ENCODE peak calls at places on chromosomes 7 and 10, in ten cellular contexts. G is GM20000; M is fibroblast of the conjunctiva; J is activated effector memory CD4-positive, alpha-beta T cell treated with anti-CD3 and anti-CD28 coated beads, Interleukin-2, amount 50 U/mL, for 16 hours; E is stimulated activated CD4-positive, alpha-beta T cell treated with anti-CD3 and anti-CD28 coated beads, Interleukin-12 subunit alpha, Interleukin-12 subunit beta, amount 100 ng/mL, for 48 hours; F is stimulated activated CD8-positive, alpha-beta memory T cell treated with anti-CD3 and anti-CD28 coated beads, Interleukin-7, amount 100 ng/mL, for 1 hour; N is neural crest cell; A is left ventricle myocardium superior; I is HEK293T; Y is mucosa of gallbladder. O is an unnamed sample.

GRCh38 chr10:12980080-12980656 is 21.3 kb downstream of the CCDC3 start:
- DNase-seq in G (no peak), M (no peak), J (no peak), E (no peak), F (no peak), N (no peak), A (no peak), I (no peak), Y (no peak), O (no peak)

GRCh38 chr10:17859492-17860156 is 50.5 kb downstream of the MRC1 start:
- DNase-seq in G (no peak), M (no peak), J (no peak), E (no peak), F (no peak), N (no peak), A (no peak), I (no peak), Y (no peak), O (no peak)

GRCh38 chr10:77421576-77421975 is 216.0 kb downstream of the KCNMA1 start:
- DNase-seq in G (no peak), M (no peak), J (no peak), E (no peak), F (no peak), N (no peak), A (no peak), I (no peak), Y (no peak), O (peak)

GRCh38 chr10:119489572-119490326 is 52.8 kb downstream of the RGS10 start:
- DNase-seq in G (peak), M (no peak), J (peak), E (no peak), F (peak), N (peak), A (peak), I (peak), Y (peak), O (peak)

GRCh38 chr7:100157334-100158228 is 942 bp downstream of the TRAPPC14 start:
- DNase-seq in G (peak), M (no peak), J (no peak), E (no peak), F (no peak), N (no peak), A (peak), I (peak), Y (no peak), O (peak)

GRCh38 chr7:103011650-103012049 is 62.9 kb downstream of the FBXL13 start:
- DNase-seq in G (no peak), M (no peak), J (no peak), E (no peak), F (no peak), N (no peak), A (no peak), I (no peak), Y (no peak), O (no peak)

GRCh38 chr7:41238851-41239331 is 464.0 kb downstream of the INHBA start:
- DNase-seq in G (no peak), M (no peak), J (no peak), E (no peak), F (no peak), N (no peak), A (no peak), I (no peak), Y (no peak), O (no peak)

GRCh38 chr7:159097661-159098423 is 46.8 kb downstream of the VIPR2 start:
- DNase-seq in G (no peak), M (no peak), J (peak), E (no peak), F (no peak), N (no peak), A (peak), I (no peak), Y (no peak), O (no peak)

GRCh38 chr10:130072247-130072646 is 38.4 kb downstream of the C10orf143 start:
- DNase-seq in G (no peak), M (no peak), J (no peak), E (no peak), F (no peak), N (no peak), A (no peak), I (no peak), Y (no peak), O (no peak)

GRCh38 chr7:101031082-101031481 is 11.2 kb downstream of the MUC17 start:
- DNase-seq in G (no peak), M (no peak), J (no peak), E (no peak), F (no peak), N (no peak), A (no peak), I (no peak), Y (no peak), O (peak)

GRCh38 chr7:103071000-103071399 is 3.6 kb downstream of the FBXL13 start:
- DNase-seq in G (no peak), M (no peak), J (no peak), E (no peak), F (no peak), N (no peak), A (no peak), I (no peak), Y (no peak), O (no peak)

GRCh38 chr10:99564361-99564760 is 31.6 kb downstream of the NKX2-3 start:
- DNase-seq in G (no peak), M (no peak), J (no peak), E (no peak), F (no peak), N (no peak), A (no peak), I (no peak), Y (no peak), O (no peak)

GRCh38 chr7:121383235-121383634 is 12.9 kb downstream of the FAM3C start:
- DNase-seq in G (no peak), M (no peak), J (no peak), E (no peak), F (no peak), N (no peak), A (no peak), I (no peak), Y (no peak), O (no peak)

GRCh38 chr7:290554-291301 is 758 bp downstream of the FOXL3 start:
- DNase-seq in G (no peak), M (no peak), J (peak), E (no peak), F (no peak), N (no peak), A (no peak), I (no peak), Y (no peak), O (no peak)

GRCh38 chr7:80263321-80263720 is 128.7 kb downstream of the GNAI1 start:
- DNase-seq in G (no peak), M (no peak), J (no peak), E (no peak), F (no peak), N (no peak), A (no peak), I (no peak), Y (no peak), O (no peak)

GRCh38 chr10:86313621-86314041 is 53.0 kb downstream of the GRID1 start:
- DNase-seq in G (no peak), M (no peak), J (no peak), E (no peak), F (no peak), N (no peak), A (no peak), I (no peak), Y (no peak), O (no peak)

GRCh38 chr7:31767686-31768358 is 80.8 kb downstream of the PPP1R17 start:
- DNase-seq in G (no peak), M (no peak), J (no peak), E (no peak), F (no peak), N (no peak), A (no peak), I (no peak), Y (no peak), O (no peak)

GRCh38 chr7:80918909-80919721 is at the start of gene SEMA3C:
- DNase-seq in G (peak), M (peak), J (no peak), E (no peak), F (no peak), N (peak), A (peak), I (peak), Y (peak), O (peak)

GRCh38 chr10:86225098-86225782 is 141.4 kb downstream of the GRID1 start:
- DNase-seq in G (no peak), M (no peak), J (no peak), E (no peak), F (no peak), N (no peak), A (no peak), I (no peak), Y (no peak), O (no peak)

GRCh38 chr10:117684673-117685211 is 142.2 kb downstream of the EMX2 start:
- DNase-seq in G (no peak), M (peak), J (no peak), E (no peak), F (no peak), N (no peak), A (peak), I (peak), Y (no peak), O (peak)

GRCh38 chr10:14389981-14390590 is 59.4 kb upstream of the FRMD4A start:
- DNase-seq in G (peak), M (no peak), J (peak), E (peak), F (no peak), N (no peak), A (no peak), I (no peak), Y (no peak), O (no peak)

GRCh38 chr7:73342645-73343044 is 14.7 kb downstream of the FKBP6 start:
- DNase-seq in G (no peak), M (peak), J (no peak), E (no peak), F (no peak), N (no peak), A (no peak), I (peak), Y (peak), O (peak)

GRCh38 chr7:107660381-107661080 is at the start of gene SLC26A4:
- DNase-seq in G (peak), M (no peak), J (peak), E (peak), F (no peak), N (no peak), A (no peak), I (no peak), Y (no peak), O (peak)

GRCh38 chr7:75033826-75034225 is 39.8 kb downstream of the RCC1L start:
- DNase-seq in G (no peak), M (no peak), J (no peak), E (no peak), F (no peak), N (no peak), A (no peak), I (no peak), Y (no peak), O (no peak)

GRCh38 chr7:145147865-145148264 is 312.0 kb upstream of the TPK1 start:
- DNase-seq in G (no peak), M (no peak), J (no peak), E (no peak), F (no peak), N (no peak), A (no peak), I (no peak), Y (no peak), O (no peak)

GRCh38 chr10:66365686-66366085 is 560.1 kb upstream of the LRRTM3 start:
- DNase-seq in G (no peak), M (no peak), J (no peak), E (no peak), F (no peak), N (no peak), A (no peak), I (no peak), Y (no peak), O (no peak)

GRCh38 chr10:909831-910230 is 21.7 kb downstream of the LARP4B start:
- DNase-seq in G (no peak), M (no peak), J (no peak), E (no peak), F (no peak), N (no peak), A (peak), I (no peak), Y (no peak), O (no peak)

GRCh38 chr7:24704311-24704710 is 53.0 kb downstream of the GSDME start:
- DNase-seq in G (no peak), M (no peak), J (no peak), E (no peak), F (no peak), N (no peak), A (peak), I (no peak), Y (peak), O (no peak)

GRCh38 chr7:3605222-3605621 is 304.2 kb downstream of the SDK1 start:
- DNase-seq in G (no peak), M (no peak), J (no peak), E (no peak), F (no peak), N (no peak), A (no peak), I (no peak), Y (no peak), O (no peak)

GRCh38 chr7:116610210-116610609 is 61.8 kb upstream of the MET start:
- DNase-seq in G (no peak), M (no peak), J (no peak), E (no peak), F (no peak), N (no peak), A (no peak), I (no peak), Y (no peak), O (no peak)